ENCODE peak calls at places on chromosomes 12 and 14, in eight cellular contexts. T is A673, Q is IMR-90, E is HCT116, B is mammary epithelial cell, S is left ventricle myocardium inferior, C is uterus, Y is WERI-Rb-1. H is an unnamed sample.

GRCh38 chr14:80845877-80846276 is 95.7 kb downstream of the CEP128 start:
- DNase-seq in T (peak), Q (no peak), E (no peak), B (no peak), S (no peak), C (no peak), Y (no peak), H (no peak)

GRCh38 chr12:49673446-49674317 is 33.5 kb downstream of the FMNL3 start:
- DNase-seq in T (no peak), Q (peak), E (no peak), B (peak), S (peak), C (peak), Y (peak), H (peak)

GRCh38 chr12:120474092-120474960 is 4.8 kb upstream of the SRSF9 start:
- DNase-seq in T (peak), Q (peak), E (peak), B (peak), S (no peak), C (peak), Y (no peak), H (peak)

GRCh38 chr12:102806110-102806509 is 110.9 kb downstream of the PAH start:
- DNase-seq in T (no peak), Q (no peak), E (no peak), B (no peak), S (no peak), C (no peak), Y (no peak), H (peak)

GRCh38 chr14:41374092-41374491 is 232.6 kb upstream of the LRFN5 start:
- DNase-seq in T (no peak), Q (no peak), E (no peak), B (no peak), S (no peak), C (no peak), Y (no peak), H (no peak)

GRCh38 chr12:71684081-71684480 is 1.8 kb upstream of the TMEM19 start:
- DNase-seq in T (no peak), Q (no peak), E (no peak), B (no peak), S (no peak), C (no peak), Y (no peak), H (no peak)

GRCh38 chr12:122371475-122372045 is 50.9 kb downstream of the CLIP1 start:
- DNase-seq in T (no peak), Q (no peak), E (no peak), B (no peak), S (no peak), C (no peak), Y (no peak), H (peak)

GRCh38 chr12:101923049-101923718 is 45.8 kb downstream of the DRAM1 start:
- DNase-seq in T (no peak), Q (no peak), E (no peak), B (no peak), S (no peak), C (no peak), Y (no peak), H (no peak)

GRCh38 chr12:6792522-6793201 is 3.3 kb downstream of the CD4 start:
- DNase-seq in T (no peak), Q (peak), E (no peak), B (no peak), S (peak), C (no peak), Y (no peak), H (no peak)

GRCh38 chr12:121279507-121279915 is 17.0 kb downstream of the CAMKK2 start:
- DNase-seq in T (no peak), Q (peak), E (no peak), B (no peak), S (peak), C (peak), Y (no peak), H (peak)

GRCh38 chr14:92675421-92675820 is 73.0 kb downstream of the LGMN start:
- DNase-seq in T (no peak), Q (no peak), E (no peak), B (no peak), S (no peak), C (peak), Y (no peak), H (no peak)

GRCh38 chr12:131747276-131747675 is 36.4 kb downstream of the SFSWAP start:
- DNase-seq in T (no peak), Q (no peak), E (no peak), B (no peak), S (no peak), C (no peak), Y (no peak), H (peak)

GRCh38 chr12:7162691-7163114 is 26.8 kb upstream of the PEX5 start:
- DNase-seq in T (peak), Q (no peak), E (peak), B (peak), S (no peak), C (no peak), Y (peak), H (peak)

GRCh38 chr12:112879191-112879705 is 27.5 kb upstream of the OAS1 start:
- DNase-seq in T (no peak), Q (no peak), E (no peak), B (no peak), S (no peak), C (no peak), Y (no peak), H (peak)

GRCh38 chr12:25328082-25328712 is 77.5 kb upstream of the KRAS start:
- DNase-seq in T (peak), Q (peak), E (no peak), B (peak), S (no peak), C (no peak), Y (no peak), H (no peak)

GRCh38 chr12:81992461-81992860 is 233.3 kb upstream of the PPFIA2 start:
- DNase-seq in T (peak), Q (no peak), E (peak), B (no peak), S (no peak), C (no peak), Y (peak), H (peak)

GRCh38 chr12:131279281-131279921 is 325.7 kb downstream of the ADGRD1 start:
- DNase-seq in T (no peak), Q (no peak), E (no peak), B (no peak), S (peak), C (no peak), Y (peak), H (no peak)

GRCh38 chr12:104752883-104753282 is 205.2 kb downstream of the SLC41A2 start:
- DNase-seq in T (no peak), Q (no peak), E (no peak), B (no peak), S (no peak), C (no peak), Y (no peak), H (peak)

GRCh38 chr12:51925400-51926063 is 18.2 kb downstream of the ACVRL1 start:
- DNase-seq in T (no peak), Q (no peak), E (no peak), B (no peak), S (no peak), C (no peak), Y (no peak), H (peak)

GRCh38 chr12:32331133-32331532 is 68.2 kb upstream of the FGD4 start:
- DNase-seq in T (no peak), Q (peak), E (no peak), B (peak), S (no peak), C (no peak), Y (no peak), H (no peak)

GRCh38 chr12:108797677-108798076 is 59.7 kb downstream of the SSH1 start:
- DNase-seq in T (no peak), Q (no peak), E (no peak), B (no peak), S (no peak), C (no peak), Y (no peak), H (no peak)

GRCh38 chr12:91774471-91774921 is 371.1 kb downstream of the BTG1 start:
- DNase-seq in T (no peak), Q (peak), E (no peak), B (peak), S (no peak), C (no peak), Y (no peak), H (no peak)

GRCh38 chr14:74015178-74015577 is 3.9 kb downstream of the ENTPD5 start:
- DNase-seq in T (no peak), Q (no peak), E (no peak), B (no peak), S (no peak), C (no peak), Y (no peak), H (no peak)

GRCh38 chr12:120468271-120468845 is 1.2 kb downstream of the SRSF9 start:
- DNase-seq in T (peak), Q (peak), E (no peak), B (peak), S (no peak), C (peak), Y (peak), H (peak)

GRCh38 chr12:65673732-65674131 is 150.6 kb upstream of the HMGA2 start:
- DNase-seq in T (peak), Q (peak), E (no peak), B (no peak), S (no peak), C (no peak), Y (no peak), H (no peak)

GRCh38 chr12:104801005-104801404 is 157.1 kb downstream of the SLC41A2 start:
- DNase-seq in T (no peak), Q (no peak), E (no peak), B (no peak), S (no peak), C (no peak), Y (no peak), H (no peak)

GRCh38 chr12:89653-90052 is 23.1 kb downstream of the IQSEC3 start:
- DNase-seq in T (no peak), Q (no peak), E (no peak), B (no peak), S (no peak), C (no peak), Y (no peak), H (no peak)

GRCh38 chr12:87931764-87932163 is 97.4 kb downstream of the C12orf50 start:
- DNase-seq in T (no peak), Q (peak), E (no peak), B (peak), S (no peak), C (no peak), Y (no peak), H (no peak)

GRCh38 chr12:10130042-10130441 is at the start of gene CLEC7A:
- DNase-seq in T (peak), Q (no peak), E (no peak), B (peak), S (no peak), C (no peak), Y (no peak), H (no peak)

GRCh38 chr12:125186471-125187147 is 121.4 kb downstream of the AACS start:
- DNase-seq in T (no peak), Q (no peak), E (no peak), B (peak), S (no peak), C (no peak), Y (no peak), H (peak)

GRCh38 chr12:96305665-96306064 is 94.6 kb downstream of the CDK17 start:
- DNase-seq in T (no peak), Q (no peak), E (no peak), B (no peak), S (no peak), C (no peak), Y (no peak), H (no peak)

GRCh38 chr14:91955168-91955567 is 7.7 kb upstream of the FBLN5 start:
- DNase-seq in T (no peak), Q (no peak), E (no peak), B (no peak), S (no peak), C (no peak), Y (no peak), H (no peak)

GRCh38 chr12:25859976-25860375 is 98.5 kb upstream of the RASSF8 start:
- DNase-seq in T (no peak), Q (no peak), E (no peak), B (peak), S (no peak), C (no peak), Y (no peak), H (no peak)

DNA sequence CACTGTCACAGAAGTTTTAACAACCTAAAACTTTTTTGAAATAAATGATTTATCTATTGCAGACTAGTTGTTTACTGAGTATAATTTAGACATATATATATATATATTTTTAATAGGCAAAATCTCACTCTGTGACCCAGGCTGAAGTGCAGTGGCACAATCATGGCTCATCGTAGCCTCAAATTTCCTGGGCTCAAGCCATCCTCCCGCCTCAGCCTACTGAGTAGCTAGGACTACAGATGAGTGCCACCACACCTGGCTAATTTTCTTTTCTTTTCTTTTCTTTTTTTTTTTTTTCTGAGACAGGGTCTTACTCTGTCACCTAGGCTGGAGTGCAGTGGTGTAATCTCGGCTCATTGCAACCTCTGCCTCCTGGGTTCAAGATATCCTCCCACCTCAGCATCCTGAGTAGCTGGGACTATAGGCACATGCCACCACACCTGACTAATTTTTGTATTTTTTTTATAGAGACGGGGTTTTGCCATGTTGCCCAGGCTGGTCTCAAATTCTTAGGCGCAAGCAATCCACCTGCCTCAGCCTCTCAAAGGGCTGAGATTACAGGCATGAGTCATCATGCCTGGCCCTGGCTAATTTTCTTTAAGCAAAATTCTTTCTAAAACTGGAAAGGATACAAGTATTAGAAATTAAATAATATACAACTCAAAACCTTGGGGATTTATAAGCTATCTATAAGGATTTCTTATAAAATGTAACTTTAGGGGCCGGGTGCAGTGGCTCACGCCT is 23.1 kb downstream of the EEA1 start:
- DNase-seq in T (no peak), Q (peak), E (no peak), B (no peak), S (no peak), C (no peak), Y (no peak), H (no peak)
- H3K27ac ChIP-seq in T (no peak), Q (no peak), E (no peak), B (no peak), S (no peak), C (no peak), Y (no peak), H (no peak)

GRCh38 chr12:1885082-1885596 is 33.3 kb downstream of the CACNA2D4 start:
- DNase-seq in T (no peak), Q (no peak), E (no peak), B (no peak), S (no peak), C (no peak), Y (no peak), H (no peak)
- TF ChIP-seq CTCF in T (no peak), Q (no peak), E (no peak), B (no peak), S (no peak), C (no peak), Y (no peak), H (no peak)

GRCh38 chr14:94115631-94116030 is 5.1 kb downstream of the IFI27 start:
- DNase-seq in T (no peak), Q (no peak), E (no peak), B (no peak), S (no peak), C (no peak), Y (no peak), H (no peak)
- H3K27ac ChIP-seq in T (no peak), Q (no peak), E (no peak), B (no peak), S (peak), C (peak), Y (no peak), H (no peak)

DNA sequence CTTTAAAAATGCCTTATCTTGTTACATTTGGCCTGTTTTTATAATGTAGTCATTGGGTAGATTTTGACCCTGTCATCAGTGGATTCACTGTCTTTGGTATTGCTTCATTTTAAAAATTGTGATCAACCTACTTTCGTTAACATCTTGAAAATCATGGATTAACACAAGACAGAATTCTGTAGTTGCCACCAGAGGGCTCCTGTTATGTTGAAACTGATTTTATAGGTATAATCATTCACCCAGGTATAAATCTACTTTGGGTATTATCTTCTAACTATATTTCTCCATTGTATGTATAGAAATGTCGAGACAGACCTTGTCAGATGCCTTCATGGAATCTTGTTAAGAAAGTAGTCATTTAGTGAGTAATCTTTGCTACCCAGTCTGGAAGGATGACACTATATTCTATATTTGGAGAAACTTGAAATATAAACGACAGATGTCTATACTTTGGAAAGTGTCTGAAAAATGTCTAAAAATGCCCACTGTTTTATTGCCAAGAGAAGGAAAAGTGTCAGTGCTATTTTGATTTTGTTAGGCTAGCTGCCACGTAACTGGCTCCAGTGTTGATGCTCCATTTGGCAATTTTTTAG is 129.4 kb downstream of the PELI2 start:
- DNase-seq in T (no peak), Q (peak), E (peak), B (no peak), S (no peak), C (no peak), Y (no peak), H (no peak)
- TF ChIP-seq CTCF in T (peak), Q (peak), E (peak), B (peak), S (peak), C (no peak), Y (peak), H (peak)

DNA sequence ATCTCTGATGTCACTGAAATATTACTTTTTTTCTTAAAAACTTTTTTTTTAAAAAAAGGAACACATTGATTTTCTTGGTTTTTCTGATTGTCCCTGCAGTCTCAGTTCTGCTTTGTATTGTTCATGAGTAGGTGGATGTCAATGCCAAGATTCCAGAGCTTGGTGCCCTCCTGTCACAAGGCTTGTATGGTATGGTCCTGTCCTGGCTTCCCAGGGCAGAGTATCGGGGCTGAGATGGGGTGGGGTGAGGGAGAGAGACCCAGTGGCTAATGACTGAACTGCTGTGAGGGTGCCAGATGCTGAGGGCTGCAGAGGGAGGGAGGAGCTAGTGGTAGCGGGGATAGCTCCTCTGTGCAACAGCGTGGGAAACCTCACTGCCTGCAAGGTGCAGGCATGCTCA is 4.4 kb upstream of the CTDSP2 start:
- DNase-seq in T (no peak), Q (no peak), E (no peak), B (no peak), S (no peak), C (no peak), Y (peak), H (peak)
- H3K27ac ChIP-seq in T (no peak), Q (no peak), E (no peak), B (no peak), S (peak), C (peak), Y (no peak), H (no peak)

DNA sequence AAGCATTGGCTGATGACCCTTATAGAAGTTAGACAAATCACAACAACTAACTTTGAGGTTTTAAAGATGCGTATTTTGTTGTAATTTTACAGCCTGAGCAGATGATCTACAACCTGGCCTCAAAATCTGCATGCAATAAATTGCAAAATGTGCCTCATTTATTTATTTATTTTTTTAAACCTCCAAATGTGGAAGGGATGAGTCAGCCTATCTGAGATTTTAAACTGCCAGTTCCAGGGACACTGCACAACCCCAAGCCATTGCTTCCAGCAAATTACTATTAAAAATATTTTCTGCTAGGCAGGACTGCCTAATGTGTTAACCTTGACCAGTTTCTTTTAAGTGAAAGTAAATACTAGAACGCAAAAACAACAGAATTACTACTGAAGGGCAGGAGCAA is 96.2 kb upstream of the NAV3 start:
- DNase-seq in T (no peak), Q (peak), E (no peak), B (no peak), S (no peak), C (peak), Y (no peak), H (no peak)
- TF ChIP-seq CTCF in T (no peak), Q (no peak), E (no peak), B (no peak), S (no peak), C (no peak), Y (no peak), H (no peak)

GRCh38 chr12:116153983-116154382 is 123.5 kb downstream of the MED13L start:
- DNase-seq in T (peak), Q (no peak), E (no peak), B (no peak), S (no peak), C (no peak), Y (no peak), H (peak)
- H3K27ac ChIP-seq in T (peak), Q (no peak), E (no peak), B (no peak), S (no peak), C (no peak), Y (no peak), H (no peak)

H was measured in endodermal cell.